ENCODE peak calls at places on chromosomes 16 and 17, in four cellular contexts. One of them, this sample, is unnamed.

GRCh38 chr17:45719335-45720071 is 64.6 kb upstream of the CRHR1 start:
- DNase-seq in epithelial cell of esophagus: peak; percentile 74
- DNase-seq in GM12865: peak; percentile 3
- DNase-seq in HCT116: peak; percentile 64
- DNase-seq in this sample: no peak

GRCh38 chr17:17573912-17574311 is 17.6 kb downstream of the PEMT start:
- DNase-seq in epithelial cell of esophagus: no peak
- DNase-seq in GM12865: no peak
- DNase-seq in HCT116: no peak
- DNase-seq in this sample: no peak

GRCh38 chr16:25222959-25223358 is 6.2 kb downstream of the AQP8 start:
- DNase-seq in HCT116: no peak
- DNase-seq in GM12865: no peak
- DNase-seq in epithelial cell of esophagus: no peak
- DNase-seq in this sample: no peak

GRCh38 chr17:65431116-65431515 is 130.3 kb downstream of the AXIN2 start:
- DNase-seq in HCT116: no peak
- DNase-seq in epithelial cell of esophagus: no peak
- DNase-seq in GM12865: no peak
- DNase-seq in this sample: no peak

GRCh38 chr16:3266873-3267537 is 10.6 kb upstream of the MEFV start:
- DNase-seq in HCT116: peak; percentile 29
- DNase-seq in epithelial cell of esophagus: peak; percentile 24
- DNase-seq in GM12865: no peak
- DNase-seq in this sample: no peak

GRCh38 chr17:30558313-30559195 is 81.3 kb downstream of the GOSR1 start:
- DNase-seq in epithelial cell of esophagus: no peak
- DNase-seq in HCT116: no peak
- DNase-seq in GM12865: no peak
- DNase-seq in this sample: no peak

GRCh38 chr17:21043296-21044232 is 753 bp upstream of the USP22 start:
- DNase-seq in GM12865: peak; percentile 99
- DNase-seq in epithelial cell of esophagus: peak; percentile 99
- DNase-seq in HCT116: peak; percentile 95
- DNase-seq in this sample: peak; percentile 93

GRCh38 chr17:41583137-41584127 is 3.3 kb downstream of the KRT14 start:
- DNase-seq in HCT116: no peak
- DNase-seq in epithelial cell of esophagus: peak; percentile 82
- DNase-seq in GM12865: no peak
- DNase-seq in this sample: no peak

DNA sequence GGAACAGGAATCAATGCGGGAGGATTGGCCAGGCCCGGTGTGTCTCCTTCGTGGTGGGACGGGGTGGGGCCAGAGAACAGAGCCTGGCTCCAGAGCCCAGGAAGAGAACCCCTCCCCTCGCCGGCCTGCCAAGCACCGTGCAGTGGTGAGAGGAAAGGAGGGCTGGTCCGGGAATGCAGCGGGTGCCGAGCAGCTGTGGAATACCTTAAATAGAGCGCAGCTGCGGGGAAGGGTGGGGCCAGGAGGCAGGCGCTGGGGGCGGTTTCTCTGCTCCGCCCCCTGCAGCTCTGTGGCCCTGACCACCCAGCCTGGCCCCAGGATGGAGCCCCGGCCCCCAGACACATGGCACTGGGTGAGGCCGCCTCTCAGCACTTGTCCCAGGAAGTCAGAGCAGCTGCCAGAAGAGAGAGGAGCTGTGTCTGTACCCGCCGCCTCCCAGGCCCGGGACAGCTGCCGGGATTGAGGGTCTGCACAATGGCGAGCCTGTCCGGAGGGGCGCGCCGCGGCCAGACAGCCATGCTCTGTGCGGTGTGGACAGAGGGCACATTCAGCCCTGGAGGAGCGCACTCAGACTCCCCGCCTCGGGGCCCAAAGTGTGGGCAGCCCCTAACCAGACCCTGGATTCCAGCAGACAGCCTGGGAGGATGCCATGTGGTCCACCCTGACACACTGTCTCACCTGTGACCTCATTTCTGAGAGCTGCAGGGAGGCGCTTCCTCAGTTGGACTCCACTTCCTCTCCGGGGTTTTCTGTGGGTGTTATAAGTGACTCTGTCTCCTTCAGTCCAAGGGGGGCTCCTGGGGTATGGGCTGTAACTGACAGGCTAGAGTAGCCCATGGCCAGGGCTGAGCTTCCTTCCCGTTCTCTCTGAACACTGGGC is 268.8 kb downstream of the SEC14L1 start:
- DNase-seq in HCT116: no peak
- DNase-seq in epithelial cell of esophagus: peak; percentile 57
- DNase-seq in GM12865: no peak
- DNase-seq in this sample: no peak
- H3K4me3 ChIP-seq in HCT116: no peak overlapping the region
- H3K4me3 ChIP-seq in epithelial cell of esophagus: no peak overlapping the region
- H3K4me3 ChIP-seq in GM12865: no peak overlapping the region
- H3K4me3 ChIP-seq in this sample: no peak overlapping the region

GRCh38 chr17:75771334-75772281 is 6.6 kb upstream of the GALK1 start:
- DNase-seq in GM12865: no peak
- DNase-seq in epithelial cell of esophagus: peak; percentile 63
- DNase-seq in HCT116: no peak
- DNase-seq in this sample: no peak
- TF ChIP-seq CTCF in GM12865: no peak
- TF ChIP-seq CTCF in epithelial cell of esophagus: peak; percentile 51
- TF ChIP-seq CTCF in HCT116: peak; percentile 58
- TF ChIP-seq CTCF in this sample: no peak

GRCh38 chr17:60102632-60103047 is 23.9 kb upstream of the HEATR6 start:
- DNase-seq in GM12865: peak; percentile 21
- DNase-seq in HCT116: no peak
- DNase-seq in epithelial cell of esophagus: peak; percentile 70
- DNase-seq in this sample: no peak
- H3K4me3 ChIP-seq in GM12865: peak overlapping the region; percentile 31
- H3K4me3 ChIP-seq in HCT116: no peak overlapping the region
- H3K4me3 ChIP-seq in epithelial cell of esophagus: no peak overlapping the region
- H3K4me3 ChIP-seq in this sample: peak overlapping the region; percentile 30

GRCh38 chr16:82016964-82017363 is 5.7 kb upstream of the SDR42E1 start:
- DNase-seq in GM12865: no peak
- DNase-seq in epithelial cell of esophagus: peak; percentile 86
- DNase-seq in HCT116: no peak
- DNase-seq in this sample: no peak

GRCh38 chr16:82010649-82011048 is 621 bp downstream of the SDR42E1 start:
- DNase-seq in GM12865: no peak
- DNase-seq in epithelial cell of esophagus: no peak
- DNase-seq in HCT116: no peak
- DNase-seq in this sample: no peak

GRCh38 chr16:82011199-82011641 is at the start of gene SDR42E1:
- DNase-seq in HCT116: peak; percentile 91
- DNase-seq in epithelial cell of esophagus: peak; percentile 86
- DNase-seq in GM12865: peak; percentile 86
- DNase-seq in this sample: peak; percentile 58

GRCh38 chr16:82020051-82020450 is 8.8 kb upstream of the SDR42E1 start:
- DNase-seq in epithelial cell of esophagus: no peak
- DNase-seq in GM12865: no peak
- DNase-seq in HCT116: no peak
- DNase-seq in this sample: no peak

GRCh38 chr16:82016268-82016667 is 5.0 kb upstream of the SDR42E1 start:
- DNase-seq in HCT116: peak; percentile 52
- DNase-seq in GM12865: no peak
- DNase-seq in epithelial cell of esophagus: peak; percentile 56
- DNase-seq in this sample: no peak
- TF ChIP-seq CTCF in HCT116: peak; percentile 21
- TF ChIP-seq CTCF in GM12865: peak; percentile 4
- TF ChIP-seq CTCF in epithelial cell of esophagus: peak; percentile 55
- TF ChIP-seq CTCF in this sample: peak; percentile 18

GRCh38 chr17:73028311-73028755 is 64.2 kb downstream of the SLC39A11 start:
- DNase-seq in HCT116: no peak
- DNase-seq in epithelial cell of esophagus: no peak
- DNase-seq in GM12865: no peak
- DNase-seq in this sample: no peak
- H3K4me3 ChIP-seq in HCT116: no peak overlapping the region
- H3K4me3 ChIP-seq in epithelial cell of esophagus: no peak overlapping the region
- H3K4me3 ChIP-seq in GM12865: no peak overlapping the region
- H3K4me3 ChIP-seq in this sample: no peak overlapping the region

GRCh38 chr16:85329059-85329812 is 217.0 kb upstream of the CIBAR2 start:
- DNase-seq in HCT116: peak; percentile 28
- DNase-seq in GM12865: no peak
- DNase-seq in epithelial cell of esophagus: no peak
- DNase-seq in this sample: no peak

GRCh38 chr16:85332175-85332574 is 219.9 kb upstream of the CIBAR2 start:
- DNase-seq in epithelial cell of esophagus: no peak
- DNase-seq in GM12865: no peak
- DNase-seq in HCT116: no peak
- DNase-seq in this sample: no peak

GRCh38 chr16:85329999-85330693 is 217.9 kb upstream of the CIBAR2 start:
- DNase-seq in GM12865: no peak
- DNase-seq in HCT116: no peak
- DNase-seq in epithelial cell of esophagus: no peak
- DNase-seq in this sample: no peak

GRCh38 chr16:85331685-85332084 is 219.4 kb upstream of the CIBAR2 start:
- DNase-seq in epithelial cell of esophagus: peak; percentile 60
- DNase-seq in GM12865: no peak
- DNase-seq in HCT116: peak; percentile 70
- DNase-seq in this sample: no peak

GRCh38 chr16:85330694-85331188 is 218.5 kb upstream of the CIBAR2 start:
- DNase-seq in epithelial cell of esophagus: peak; percentile 66
- DNase-seq in HCT116: peak; percentile 86
- DNase-seq in GM12865: peak; percentile 57
- DNase-seq in this sample: no peak
- TF ChIP-seq CTCF in epithelial cell of esophagus: peak; percentile 56
- TF ChIP-seq CTCF in HCT116: no peak
- TF ChIP-seq CTCF in GM12865: peak; percentile 32
- TF ChIP-seq CTCF in this sample: peak; percentile 53

DNA sequence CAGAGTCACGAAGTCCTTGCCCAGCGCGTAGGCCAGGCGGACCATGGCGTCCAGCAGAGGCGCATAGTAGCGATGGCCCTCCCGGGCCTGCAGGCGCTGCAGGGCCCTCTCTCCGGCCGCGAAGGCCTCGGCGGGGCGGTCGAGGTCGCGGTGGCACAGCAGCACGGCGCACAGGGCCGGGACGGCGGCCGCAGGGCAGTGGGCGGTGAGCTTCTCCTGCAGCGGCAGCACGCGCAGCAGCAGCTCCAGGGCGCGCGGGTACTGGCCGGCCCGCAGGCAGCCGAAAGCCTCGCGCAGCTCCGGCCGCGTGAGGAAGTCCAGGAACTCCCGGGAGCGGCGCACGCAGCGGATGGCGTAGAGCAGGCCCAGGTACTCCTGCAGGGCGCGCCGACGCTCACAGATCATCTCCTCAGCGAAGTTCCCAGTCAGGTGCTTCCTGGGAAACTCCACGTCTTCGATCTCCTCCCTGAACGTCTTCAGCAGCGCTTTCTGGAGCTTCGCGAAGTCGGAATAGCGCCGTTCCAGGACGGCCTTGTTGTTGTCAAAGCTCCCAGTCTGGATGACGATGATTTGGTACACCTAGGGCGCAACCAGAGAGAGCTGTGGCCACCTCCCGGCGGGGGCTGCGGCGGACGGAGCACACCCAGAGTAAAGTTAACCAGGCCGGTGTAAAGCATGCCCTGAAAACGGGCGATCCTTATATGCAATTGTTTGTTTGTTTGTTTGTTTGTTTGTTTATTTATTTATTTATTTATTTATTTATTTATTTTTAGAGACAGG is 7.4 kb downstream of the SNX20 start:
- DNase-seq in GM12865: no peak
- DNase-seq in epithelial cell of esophagus: no peak
- DNase-seq in HCT116: no peak
- DNase-seq in this sample: no peak
- H3K4me3 ChIP-seq in GM12865: no peak overlapping the region
- H3K4me3 ChIP-seq in epithelial cell of esophagus: no peak overlapping the region
- H3K4me3 ChIP-seq in HCT116: no peak overlapping the region
- H3K4me3 ChIP-seq in this sample: no peak overlapping the region

GRCh38 chr17:47713980-47714689 is 18.9 kb upstream of the TBX21 start:
- DNase-seq in epithelial cell of esophagus: no peak
- DNase-seq in HCT116: no peak
- DNase-seq in GM12865: peak; percentile 48
- DNase-seq in this sample: no peak
- TF ChIP-seq CTCF in epithelial cell of esophagus: no peak
- TF ChIP-seq CTCF in HCT116: no peak
- TF ChIP-seq CTCF in GM12865: no peak
- TF ChIP-seq CTCF in this sample: peak; percentile 14

DNA sequence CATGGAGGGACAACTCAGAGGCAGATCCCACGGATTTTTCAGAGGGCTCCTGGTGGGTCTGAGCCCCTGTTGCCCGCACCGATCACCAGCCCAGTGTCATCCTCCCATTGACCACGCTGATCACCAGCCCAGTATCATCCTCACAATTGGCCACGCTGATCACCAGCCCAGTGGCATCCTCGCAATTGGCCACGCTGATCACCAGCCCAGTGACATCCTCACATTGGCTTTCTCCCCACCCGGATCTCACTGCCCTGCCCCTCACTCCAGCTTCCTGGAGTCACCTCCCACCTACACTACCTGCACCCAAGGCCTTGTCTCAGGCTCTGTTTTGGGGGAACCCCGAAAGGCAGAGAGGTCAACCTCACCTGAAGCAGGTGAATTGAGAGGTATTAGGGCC is 358.2 kb upstream of the TNRC6C start:
- DNase-seq in HCT116: no peak
- DNase-seq in GM12865: no peak
- DNase-seq in epithelial cell of esophagus: no peak
- DNase-seq in this sample: no peak
- H3K4me3 ChIP-seq in HCT116: no peak overlapping the region
- H3K4me3 ChIP-seq in GM12865: no peak overlapping the region
- H3K4me3 ChIP-seq in epithelial cell of esophagus: no peak overlapping the region
- H3K4me3 ChIP-seq in this sample: no peak overlapping the region

DNA sequence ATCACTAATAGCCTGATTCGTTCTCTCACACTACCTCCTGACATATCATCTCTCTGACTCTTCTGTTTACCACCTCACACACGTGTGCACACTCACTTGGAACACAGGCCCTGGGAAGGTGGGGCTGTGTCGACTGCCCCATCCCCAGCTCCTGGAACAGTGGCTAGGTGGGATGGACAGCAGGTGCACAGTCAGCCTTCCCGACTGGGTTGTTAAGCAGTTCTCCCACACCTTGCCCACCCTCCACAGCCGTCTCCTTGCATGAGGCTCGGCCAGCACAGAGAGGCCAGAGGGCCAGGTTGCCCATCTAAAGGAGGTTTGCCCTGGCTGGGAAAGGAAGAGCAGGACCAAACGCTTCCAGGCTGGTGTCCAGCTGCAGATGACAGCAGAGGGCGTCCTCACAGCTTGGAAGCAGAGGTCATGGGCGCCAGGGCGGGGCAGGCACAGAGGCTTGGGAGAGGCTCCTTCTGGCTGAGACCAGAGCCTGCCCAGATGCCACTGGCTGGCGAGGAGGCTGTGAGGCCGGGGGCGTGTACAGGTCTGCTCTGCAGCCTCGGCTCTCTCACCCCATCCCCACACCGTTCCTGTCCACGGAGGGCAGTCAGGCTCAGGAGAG is 92.8 kb downstream of the AMFR start:
- DNase-seq in GM12865: peak; percentile 29
- DNase-seq in epithelial cell of esophagus: peak; percentile 30
- DNase-seq in HCT116: peak; percentile 65
- DNase-seq in this sample: no peak
- TF ChIP-seq CTCF in GM12865: peak; percentile 9
- TF ChIP-seq CTCF in epithelial cell of esophagus: no peak
- TF ChIP-seq CTCF in HCT116: peak; percentile 89
- TF ChIP-seq CTCF in this sample: peak; percentile 21

This sample was measured in GM12864.